ENCODE peak calls at places on chromosome 15, in nine cellular contexts. F, D, V, G, C, W, S, Q and N are unnamed samples.

GRCh38 chr15:89307046-89307587 is 27.5 kb downstream of the POLG start:
- DNase-seq in Q (peak; percentile 50), W (no peak), S (no peak), F (peak; percentile 20), G (no peak), V (peak; percentile 53), C (no peak), D (no peak), N (no peak)

GRCh38 chr15:58501636-58502178 is 69.9 kb downstream of the LIPC start:
- DNase-seq in F (peak; percentile 39), C (no peak), W (no peak), Q (no peak), D (no peak), V (no peak), S (no peak), G (no peak), N (no peak)

GRCh38 chr15:96693990-96694517 is 363.6 kb downstream of the NR2F2 start:
- DNase-seq in D (no peak), V (no peak), W (no peak), C (no peak), Q (no peak), S (no peak), G (peak; percentile 29), F (peak; percentile 85), N (peak; percentile 50)

GRCh38 chr15:50906954-50907865 is 1.3 kb upstream of the AP4E1 start:
- DNase-seq in F (no peak), Q (no peak), W (no peak), V (no peak), G (no peak), D (no peak), S (no peak), C (no peak), N (no peak)

GRCh38 chr15:48565560-48566482 is 79.7 kb downstream of the FBN1 start:
- DNase-seq in W (no peak), F (peak; percentile 95), S (no peak), G (peak; percentile 23), C (no peak), D (no peak), Q (peak; percentile 99), V (peak; percentile 96), N (no peak)

GRCh38 chr15:29430124-29430523 is 160.5 kb upstream of the NSMCE3 start:
- DNase-seq in V (no peak), D (no peak), F (no peak), C (no peak), S (no peak), W (no peak), Q (no peak), G (no peak), N (no peak)

GRCh38 chr15:50365570-50365969 is 10.6 kb upstream of the GABPB1 start:
- DNase-seq in F (no peak), V (no peak), G (no peak), C (no peak), W (no peak), S (no peak), Q (no peak), D (no peak), N (no peak)

GRCh38 chr15:85027033-85027380 is 45.4 kb downstream of the PDE8A start:
- DNase-seq in F (peak; percentile 30), V (no peak), G (no peak), D (no peak), W (no peak), C (no peak), Q (no peak), S (no peak), N (no peak)

GRCh38 chr15:67178569-67179210 is 75.8 kb downstream of the AAGAB start:
- DNase-seq in W (no peak), D (peak; percentile 81), C (no peak), F (peak; percentile 99), Q (peak; percentile 99), V (peak; percentile 99), S (peak; percentile 23), G (peak; percentile 91), N (no peak)

GRCh38 chr15:59548501-59549230 is 62.9 kb upstream of the GCNT3 start:
- DNase-seq in Q (no peak), W (no peak), S (no peak), G (no peak), F (no peak), D (no peak), C (no peak), V (no peak), N (no peak)

GRCh38 chr15:26050271-26050670 is 187.1 kb upstream of the ATP10A start:
- DNase-seq in C (no peak), V (no peak), G (no peak), W (no peak), S (no peak), Q (no peak), F (no peak), D (no peak), N (no peak)

GRCh38 chr15:84079885-84080777 is 155.4 kb upstream of the GOLGA6L4 start:
- DNase-seq in S (no peak), W (no peak), C (peak; percentile 62), V (peak; percentile 13), G (no peak), F (peak; percentile 10), Q (peak; percentile 33), D (peak; percentile 70), N (no peak)

GRCh38 chr15:65824941-65825544 is 33.0 kb upstream of the DENND4A start:
- DNase-seq in S (no peak), W (no peak), V (peak; percentile 26), C (no peak), Q (peak; percentile 79), D (no peak), F (peak; percentile 57), G (no peak), N (no peak)

GRCh38 chr15:95044780-95045417 is 813.5 kb downstream of the MCTP2 start:
- DNase-seq in Q (no peak), F (no peak), V (no peak), W (no peak), S (no peak), D (no peak), G (no peak), C (no peak), N (no peak)

GRCh38 chr15:92938387-92938786 is 38.3 kb downstream of the CHD2 start:
- DNase-seq in C (no peak), G (no peak), S (no peak), Q (no peak), D (no peak), W (no peak), F (no peak), V (no peak), N (no peak)
- TF ChIP-seq CTCF in C (peak; percentile 36), G (no peak), S (no peak), Q (peak; percentile 35), D (peak; percentile 33), W (peak; percentile 46), F (peak; percentile 38), V (peak; percentile 27), N (peak; percentile 28)

GRCh38 chr15:68843425-68844311 is 23.0 kb upstream of the ANP32A start:
- DNase-seq in G (no peak), S (no peak), V (peak; percentile 25), C (peak; percentile 37), W (no peak), D (peak; percentile 69), Q (peak; percentile 15), F (peak; percentile 48), N (no peak)
- H3K4me3 ChIP-seq in G (peak overlapping the region; percentile 27), S (peak overlapping the region; percentile 29), V (peak overlapping the region; percentile 39), C (peak overlapping the region; percentile 43), W (no peak overlapping the region), D (peak overlapping the region; percentile 21), Q (peak overlapping the region; percentile 52), F (peak overlapping the region; percentile 43), N (peak overlapping the region; percentile 41)

GRCh38 chr15:63051701-63052066 is 9.1 kb downstream of the TPM1 start:
- DNase-seq in G (no peak), D (no peak), C (no peak), V (no peak), W (no peak), S (no peak), F (no peak), Q (no peak), N (no peak)

GRCh38 chr15:63052128-63052826 is 9.7 kb downstream of the TPM1 start:
- DNase-seq in G (no peak), D (no peak), Q (no peak), C (no peak), F (no peak), V (peak; percentile 14), W (no peak), S (no peak), N (no peak)

GRCh38 chr15:63054985-63055384 is 12.4 kb downstream of the TPM1 start:
- DNase-seq in W (no peak), Q (no peak), G (no peak), V (peak; percentile 16), C (peak; percentile 52), F (peak; percentile 38), D (no peak), S (no peak), N (no peak)

GRCh38 chr15:63054281-63054683 is 11.7 kb downstream of the TPM1 start:
- DNase-seq in W (no peak), V (peak; percentile 27), S (no peak), D (no peak), G (no peak), Q (no peak), F (peak; percentile 27), C (no peak), N (no peak)

GRCh38 chr15:63052961-63053698 is 10.6 kb downstream of the TPM1 start:
- DNase-seq in V (peak; percentile 35), S (no peak), Q (no peak), F (peak; percentile 69), G (no peak), D (peak; percentile 58), W (no peak), C (peak; percentile 66), N (no peak)
- TF ChIP-seq CTCF in V (no peak), S (no peak), Q (no peak), F (no peak), G (no peak), D (no peak), W (no peak), C (no peak), N (no peak)

GRCh38 chr15:83063555-83063954 is 3.5 kb downstream of the BTBD1 start:
- DNase-seq in F (no peak), W (no peak), V (no peak), G (no peak), D (no peak), Q (no peak), C (no peak), S (no peak), N (no peak)

GRCh38 chr15:83065431-83065830 is 1.6 kb downstream of the BTBD1 start:
- DNase-seq in Q (peak; percentile 11), V (no peak), S (no peak), G (no peak), W (no peak), C (no peak), D (no peak), F (peak; percentile 17), N (no peak)

GRCh38 chr15:83066034-83066760 is 855 bp downstream of the BTBD1 start:
- DNase-seq in F (no peak), Q (peak; percentile 13), G (no peak), V (no peak), D (no peak), S (no peak), C (no peak), W (no peak), N (no peak)

GRCh38 chr15:83062768-83063180 is 4.3 kb downstream of the BTBD1 start:
- DNase-seq in Q (no peak), D (no peak), G (no peak), W (no peak), V (no peak), F (no peak), C (no peak), S (no peak), N (no peak)

DNA sequence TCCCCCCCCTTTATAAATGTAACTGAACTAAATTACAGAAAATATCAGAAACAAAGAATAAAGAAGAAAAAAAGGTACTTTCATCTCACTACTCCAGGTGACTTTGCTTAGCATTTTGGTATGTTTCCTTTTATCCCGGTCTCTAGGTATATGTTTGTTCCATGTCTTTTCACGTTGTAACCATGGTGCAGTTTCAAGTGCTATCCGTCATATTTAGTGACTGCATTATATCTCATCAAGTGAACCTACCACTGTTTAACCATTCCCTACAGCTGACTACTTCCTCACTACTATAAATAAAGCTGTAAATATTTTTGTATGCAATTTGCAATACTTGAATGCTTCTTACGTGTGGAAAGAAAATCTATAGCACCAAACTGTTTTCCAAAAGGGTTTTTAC is 2.2 kb downstream of the BTBD1 start:
- DNase-seq in C (no peak), Q (peak; percentile 21), G (no peak), D (no peak), F (peak; percentile 30), S (no peak), V (no peak), W (no peak), N (no peak)
- H3K4me3 ChIP-seq in C (peak overlapping the region; percentile 100), Q (peak overlapping the region; percentile 69), G (no peak overlapping the region), D (peak overlapping the region; percentile 84), F (peak overlapping the region; percentile 92), S (peak overlapping the region; percentile 97), V (peak overlapping the region; percentile 85), W (peak overlapping the region; percentile 91), N (peak overlapping the region; percentile 86)